ENCODE peak calls at places on chromosomes 5 and 9, in seven cellular contexts. One of them, this sample, is unnamed.

GRCh38 chr9:116951588-116952433 is 264.7 kb downstream of the TRIM32 start:
- DNase-seq in H1: no peak
- DNase-seq in PC-3: peak
- DNase-seq in colonic mucosa: no peak
- DNase-seq in HCT116: no peak
- DNase-seq in keratinocyte: peak
- DNase-seq in H9: no peak
- DNase-seq in this sample: no peak

GRCh38 chr5:148848378-148849031 is 22.1 kb downstream of the ADRB2 start:
- DNase-seq in colonic mucosa: no peak
- DNase-seq in PC-3: no peak
- DNase-seq in HCT116: no peak
- DNase-seq in H9: no peak
- DNase-seq in keratinocyte: no peak
- DNase-seq in H1: no peak
- DNase-seq in this sample: no peak

GRCh38 chr5:62653001-62653863 is 74.6 kb downstream of the LRRC70 start:
- DNase-seq in colonic mucosa: no peak
- DNase-seq in keratinocyte: no peak
- DNase-seq in HCT116: no peak
- DNase-seq in H1: no peak
- DNase-seq in PC-3: no peak
- DNase-seq in H9: no peak
- DNase-seq in this sample: no peak

GRCh38 chr5:151580858-151581257 is 10.3 kb downstream of the FAT2 start:
- DNase-seq in PC-3: no peak
- DNase-seq in colonic mucosa: no peak
- DNase-seq in keratinocyte: no peak
- DNase-seq in H9: peak
- DNase-seq in HCT116: no peak
- DNase-seq in H1: no peak
- DNase-seq in this sample: peak

GRCh38 chr9:35828716-35829083 is at the start of gene FAM221B:
- DNase-seq in H9: peak
- DNase-seq in colonic mucosa: peak
- DNase-seq in keratinocyte: no peak
- DNase-seq in HCT116: no peak
- DNase-seq in PC-3: no peak
- DNase-seq in H1: peak
- DNase-seq in this sample: peak

GRCh38 chr5:56279979-56280378 is 46.8 kb upstream of the ANKRD55 start:
- DNase-seq in H9: peak
- DNase-seq in colonic mucosa: no peak
- DNase-seq in keratinocyte: no peak
- DNase-seq in H1: no peak
- DNase-seq in PC-3: peak
- DNase-seq in HCT116: no peak
- DNase-seq in this sample: no peak

GRCh38 chr5:27702339-27702820 is 664.0 kb upstream of the CDH9 start:
- DNase-seq in colonic mucosa: no peak
- DNase-seq in H9: no peak
- DNase-seq in PC-3: no peak
- DNase-seq in H1: no peak
- DNase-seq in HCT116: no peak
- DNase-seq in keratinocyte: no peak
- DNase-seq in this sample: peak

GRCh38 chr9:631596-631995 is 209.9 kb upstream of the DMRT1 start:
- DNase-seq in H1: no peak
- DNase-seq in H9: no peak
- DNase-seq in colonic mucosa: no peak
- DNase-seq in HCT116: no peak
- DNase-seq in PC-3: no peak
- DNase-seq in keratinocyte: peak
- DNase-seq in this sample: no peak

GRCh38 chr5:90747175-90747574 is 188.6 kb downstream of the ADGRV1 start:
- DNase-seq in colonic mucosa: no peak
- DNase-seq in PC-3: peak
- DNase-seq in keratinocyte: no peak
- DNase-seq in H1: no peak
- DNase-seq in H9: no peak
- DNase-seq in HCT116: peak
- DNase-seq in this sample: no peak

GRCh38 chr5:16931334-16932110 is 4.6 kb downstream of the MYO10 start:
- DNase-seq in HCT116: no peak
- DNase-seq in keratinocyte: no peak
- DNase-seq in PC-3: no peak
- DNase-seq in colonic mucosa: peak
- DNase-seq in H9: no peak
- DNase-seq in H1: no peak
- DNase-seq in this sample: no peak

GRCh38 chr5:28305891-28306290 is 1267.5 kb upstream of the CDH9 start:
- DNase-seq in colonic mucosa: no peak
- DNase-seq in HCT116: no peak
- DNase-seq in PC-3: no peak
- DNase-seq in H1: no peak
- DNase-seq in keratinocyte: no peak
- DNase-seq in H9: no peak
- DNase-seq in this sample: no peak

GRCh38 chr9:116350213-116350612 is 196.6 kb downstream of the PAPPA start:
- DNase-seq in H9: no peak
- DNase-seq in HCT116: no peak
- DNase-seq in H1: no peak
- DNase-seq in colonic mucosa: no peak
- DNase-seq in keratinocyte: no peak
- DNase-seq in PC-3: no peak
- DNase-seq in this sample: no peak

GRCh38 chr5:62256161-62257017 is 49.6 kb upstream of the KIF2A start:
- DNase-seq in colonic mucosa: no peak
- DNase-seq in HCT116: no peak
- DNase-seq in keratinocyte: no peak
- DNase-seq in PC-3: no peak
- DNase-seq in H1: no peak
- DNase-seq in H9: no peak
- DNase-seq in this sample: no peak

GRCh38 chr5:127358782-127359181 is 68.2 kb downstream of the MEGF10 start:
- DNase-seq in H9: no peak
- DNase-seq in HCT116: no peak
- DNase-seq in H1: no peak
- DNase-seq in keratinocyte: no peak
- DNase-seq in colonic mucosa: no peak
- DNase-seq in PC-3: no peak
- DNase-seq in this sample: no peak

GRCh38 chr5:75340714-75341478 is 3.9 kb downstream of the HMGCR start:
- DNase-seq in H9: no peak
- DNase-seq in H1: no peak
- DNase-seq in PC-3: peak
- DNase-seq in keratinocyte: peak
- DNase-seq in HCT116: no peak
- DNase-seq in colonic mucosa: no peak
- DNase-seq in this sample: no peak

GRCh38 chr9:101737705-101738565 is 512 bp downstream of the GRIN3A start:
- DNase-seq in H1: peak
- DNase-seq in H9: peak
- DNase-seq in colonic mucosa: no peak
- DNase-seq in keratinocyte: no peak
- DNase-seq in HCT116: no peak
- DNase-seq in PC-3: no peak
- DNase-seq in this sample: peak

GRCh38 chr5:128446-128845 is 36.5 kb downstream of the PLEKHG4B start:
- DNase-seq in PC-3: no peak
- DNase-seq in colonic mucosa: no peak
- DNase-seq in keratinocyte: no peak
- DNase-seq in H1: no peak
- DNase-seq in H9: no peak
- DNase-seq in HCT116: no peak
- DNase-seq in this sample: no peak

GRCh38 chr9:127418037-127418471 is 6.1 kb upstream of the ZNF79 start:
- DNase-seq in H1: peak
- DNase-seq in HCT116: peak
- DNase-seq in colonic mucosa: no peak
- DNase-seq in PC-3: peak
- DNase-seq in H9: peak
- DNase-seq in keratinocyte: no peak
- DNase-seq in this sample: peak

GRCh38 chr5:45454114-45454513 is 242.1 kb downstream of the HCN1 start:
- DNase-seq in keratinocyte: no peak
- DNase-seq in H9: peak
- DNase-seq in colonic mucosa: no peak
- DNase-seq in HCT116: peak
- DNase-seq in H1: no peak
- DNase-seq in PC-3: peak
- DNase-seq in this sample: peak

GRCh38 chr5:84274585-84275468 is 109.9 kb downstream of the EDIL3 start:
- DNase-seq in colonic mucosa: peak
- DNase-seq in PC-3: peak
- DNase-seq in H1: peak
- DNase-seq in HCT116: peak
- DNase-seq in keratinocyte: no peak
- DNase-seq in H9: no peak
- DNase-seq in this sample: peak

GRCh38 chr9:107425110-107426025 is 64.2 kb downstream of the KLF4 start:
- DNase-seq in keratinocyte: peak
- DNase-seq in HCT116: peak
- DNase-seq in H1: peak
- DNase-seq in colonic mucosa: peak
- DNase-seq in PC-3: peak
- DNase-seq in H9: peak
- DNase-seq in this sample: peak

GRCh38 chr9:134623408-134624066 is 18.1 kb upstream of the COL5A1 start:
- DNase-seq in H1: no peak
- DNase-seq in colonic mucosa: no peak
- DNase-seq in keratinocyte: no peak
- DNase-seq in HCT116: no peak
- DNase-seq in PC-3: no peak
- DNase-seq in H9: no peak
- DNase-seq in this sample: peak

GRCh38 chr9:35470894-35471293 is 19.0 kb upstream of the RUSC2 start:
- DNase-seq in keratinocyte: no peak
- DNase-seq in HCT116: no peak
- DNase-seq in PC-3: peak
- DNase-seq in colonic mucosa: no peak
- DNase-seq in H9: no peak
- DNase-seq in H1: no peak
- DNase-seq in this sample: no peak

GRCh38 chr5:137753227-137753985 is 757 bp downstream of the HNRNPA0 start:
- DNase-seq in HCT116: no peak
- DNase-seq in keratinocyte: no peak
- DNase-seq in H9: no peak
- DNase-seq in H1: no peak
- DNase-seq in colonic mucosa: peak
- DNase-seq in PC-3: no peak
- DNase-seq in this sample: peak

GRCh38 chr5:121974261-121974660 is 12.5 kb downstream of the SRFBP1 start:
- DNase-seq in HCT116: no peak
- DNase-seq in H1: no peak
- DNase-seq in colonic mucosa: no peak
- DNase-seq in keratinocyte: no peak
- DNase-seq in H9: no peak
- DNase-seq in PC-3: no peak
- DNase-seq in this sample: no peak
- H3K9ac ChIP-seq in HCT116: no peak
- H3K9ac ChIP-seq in H1: no peak
- H3K9ac ChIP-seq in colonic mucosa: no peak
- H3K9ac ChIP-seq in keratinocyte: no peak
- H3K9ac ChIP-seq in H9: no peak
- H3K9ac ChIP-seq in PC-3: no peak
- H3K9ac ChIP-seq in this sample: no peak

DNA sequence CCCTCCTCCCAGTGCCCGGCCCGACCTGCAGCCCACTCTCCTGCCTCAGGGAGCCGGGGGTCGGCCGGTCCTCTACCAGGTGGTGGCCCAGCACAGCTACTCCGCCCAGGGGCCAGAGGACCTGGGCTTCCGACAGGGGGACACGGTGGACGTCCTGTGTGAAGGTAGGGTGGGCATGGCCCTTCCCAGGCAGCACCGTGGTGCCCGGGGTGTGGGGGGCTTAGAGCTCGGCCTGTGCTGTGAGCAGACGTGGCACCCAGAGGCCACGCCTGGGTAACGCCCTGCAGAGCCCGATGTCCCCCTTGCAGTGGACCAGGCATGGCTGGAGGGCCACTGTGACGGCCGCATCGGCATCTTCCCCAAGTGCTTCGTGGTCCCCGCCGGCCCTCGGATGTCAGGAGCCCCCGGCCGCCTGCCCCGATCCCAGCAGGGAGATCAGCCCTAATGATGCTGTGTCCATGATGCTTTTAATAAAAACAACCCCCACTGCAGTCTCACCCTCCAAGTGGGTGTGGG is 7.2 kb downstream of the ENTPD8 start:
- DNase-seq in keratinocyte: no peak
- DNase-seq in colonic mucosa: no peak
- DNase-seq in H9: no peak
- DNase-seq in HCT116: no peak
- DNase-seq in H1: no peak
- DNase-seq in PC-3: no peak
- DNase-seq in this sample: no peak
- TF ChIP-seq CTCF in keratinocyte: no peak
- TF ChIP-seq CTCF in colonic mucosa: no peak
- TF ChIP-seq CTCF in H9: no peak
- TF ChIP-seq CTCF in HCT116: no peak
- TF ChIP-seq CTCF in H1: no peak
- TF ChIP-seq CTCF in PC-3: no peak
- TF ChIP-seq CTCF in this sample: no peak

DNA sequence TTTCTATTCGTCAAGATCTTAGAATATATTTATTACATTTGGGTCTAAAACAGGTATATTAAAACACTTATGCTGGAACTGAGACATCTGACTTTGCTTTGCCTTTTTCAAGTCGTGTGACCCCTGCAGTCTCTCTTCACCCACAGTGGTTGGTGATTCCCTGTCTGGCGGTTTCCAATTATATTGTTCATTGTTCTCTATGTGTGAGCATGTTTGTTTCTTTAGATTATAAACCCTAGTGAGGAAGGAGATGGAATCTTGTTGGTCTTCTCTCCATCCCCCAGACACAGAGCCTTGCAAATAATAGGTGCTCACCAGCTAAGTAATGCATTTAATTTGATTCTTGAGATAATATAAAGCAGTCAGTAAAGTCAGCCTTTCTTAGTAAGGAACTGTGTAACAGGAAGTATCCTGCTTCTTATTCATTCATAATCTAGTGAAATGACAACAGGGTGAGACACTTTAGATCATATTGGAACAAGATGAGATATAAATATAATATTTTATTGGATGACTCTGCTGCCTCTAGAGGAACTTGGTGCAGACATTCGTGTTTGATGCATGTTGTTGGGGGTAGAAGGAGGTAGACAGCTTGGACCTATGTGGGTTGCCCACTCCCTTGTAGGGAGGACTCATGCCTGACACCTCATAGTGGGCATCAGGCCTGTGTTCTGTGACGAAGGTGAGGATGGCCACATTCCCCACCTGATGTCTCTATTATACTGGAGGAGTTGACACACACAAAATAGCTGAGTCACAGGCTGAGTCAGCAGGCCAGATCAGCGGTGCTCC is 88.1 kb downstream of the FGF1 start:
- DNase-seq in H1: no peak
- DNase-seq in H9: peak
- DNase-seq in PC-3: peak
- DNase-seq in HCT116: peak
- DNase-seq in colonic mucosa: no peak
- DNase-seq in keratinocyte: peak
- DNase-seq in this sample: peak
- H3K9ac ChIP-seq in H1: no peak
- H3K9ac ChIP-seq in H9: no peak
- H3K9ac ChIP-seq in PC-3: peak
- H3K9ac ChIP-seq in HCT116: peak
- H3K9ac ChIP-seq in colonic mucosa: no peak
- H3K9ac ChIP-seq in keratinocyte: no peak
- H3K9ac ChIP-seq in this sample: no peak

GRCh38 chr5:176391479-176391878 is 2.9 kb downstream of the HIGD2A start:
- DNase-seq in keratinocyte: no peak
- DNase-seq in H1: no peak
- DNase-seq in H9: no peak
- DNase-seq in colonic mucosa: no peak
- DNase-seq in HCT116: no peak
- DNase-seq in PC-3: no peak
- DNase-seq in this sample: no peak
- TF ChIP-seq CTCF in keratinocyte: no peak
- TF ChIP-seq CTCF in H1: peak
- TF ChIP-seq CTCF in H9: peak
- TF ChIP-seq CTCF in colonic mucosa: no peak
- TF ChIP-seq CTCF in HCT116: no peak
- TF ChIP-seq CTCF in PC-3: no peak
- TF ChIP-seq CTCF in this sample: peak